ENCODE peak calls at places on chromosomes 2 and 18, in ten cellular contexts. One of them, this sample, is unnamed.

GRCh38 chr2:45993476-45993991 is 303.7 kb upstream of the EPAS1 start:
- DNase-seq in iPS DF 19.7: peak
- DNase-seq in activated CD4-positive, alpha-beta T cell treated with anti-CD3 and anti-CD28 coated beads for 36 hours: peak
- DNase-seq in stimulated activated naive CD8-positive, alpha-beta T cell treated with anti-CD3 and anti-CD28 coated beads, Interleukin-15, amount 100 ng/mL, for 72 hours: peak
- DNase-seq in nephron progenitor cell: peak
- DNase-seq in NCI-H524: peak
- DNase-seq in GM12891: peak
- DNase-seq in heart left ventricle: no peak
- DNase-seq in CD8-positive, alpha-beta memory T cell: peak
- DNase-seq in SHP77: peak
- DNase-seq in this sample: peak

GRCh38 chr2:191247381-191248057 is 2.3 kb downstream of the MYO1B start:
- DNase-seq in iPS DF 19.7: no peak
- DNase-seq in activated CD4-positive, alpha-beta T cell treated with anti-CD3 and anti-CD28 coated beads for 36 hours: no peak
- DNase-seq in stimulated activated naive CD8-positive, alpha-beta T cell treated with anti-CD3 and anti-CD28 coated beads, Interleukin-15, amount 100 ng/mL, for 72 hours: no peak
- DNase-seq in nephron progenitor cell: no peak
- DNase-seq in NCI-H524: no peak
- DNase-seq in GM12891: no peak
- DNase-seq in heart left ventricle: no peak
- DNase-seq in CD8-positive, alpha-beta memory T cell: no peak
- DNase-seq in SHP77: no peak
- DNase-seq in this sample: no peak

GRCh38 chr18:70221156-70221910 is 15.8 kb upstream of the RTTN start:
- DNase-seq in iPS DF 19.7: peak
- DNase-seq in activated CD4-positive, alpha-beta T cell treated with anti-CD3 and anti-CD28 coated beads for 36 hours: no peak
- DNase-seq in stimulated activated naive CD8-positive, alpha-beta T cell treated with anti-CD3 and anti-CD28 coated beads, Interleukin-15, amount 100 ng/mL, for 72 hours: no peak
- DNase-seq in nephron progenitor cell: no peak
- DNase-seq in NCI-H524: no peak
- DNase-seq in GM12891: no peak
- DNase-seq in heart left ventricle: no peak
- DNase-seq in CD8-positive, alpha-beta memory T cell: no peak
- DNase-seq in SHP77: no peak
- DNase-seq in this sample: no peak

GRCh38 chr18:76487076-76487475 is 8.0 kb downstream of the ZNF516 start:
- DNase-seq in iPS DF 19.7: no peak
- DNase-seq in activated CD4-positive, alpha-beta T cell treated with anti-CD3 and anti-CD28 coated beads for 36 hours: no peak
- DNase-seq in stimulated activated naive CD8-positive, alpha-beta T cell treated with anti-CD3 and anti-CD28 coated beads, Interleukin-15, amount 100 ng/mL, for 72 hours: no peak
- DNase-seq in nephron progenitor cell: no peak
- DNase-seq in NCI-H524: peak
- DNase-seq in GM12891: no peak
- DNase-seq in heart left ventricle: no peak
- DNase-seq in CD8-positive, alpha-beta memory T cell: no peak
- DNase-seq in SHP77: no peak
- DNase-seq in this sample: no peak

GRCh38 chr2:173612354-173612753 is 257.7 kb downstream of the CDCA7 start:
- DNase-seq in iPS DF 19.7: no peak
- DNase-seq in activated CD4-positive, alpha-beta T cell treated with anti-CD3 and anti-CD28 coated beads for 36 hours: no peak
- DNase-seq in stimulated activated naive CD8-positive, alpha-beta T cell treated with anti-CD3 and anti-CD28 coated beads, Interleukin-15, amount 100 ng/mL, for 72 hours: no peak
- DNase-seq in nephron progenitor cell: no peak
- DNase-seq in NCI-H524: no peak
- DNase-seq in GM12891: no peak
- DNase-seq in heart left ventricle: no peak
- DNase-seq in CD8-positive, alpha-beta memory T cell: no peak
- DNase-seq in SHP77: no peak
- DNase-seq in this sample: no peak

GRCh38 chr2:18265614-18266013 is 294.8 kb downstream of the RDH14 start:
- DNase-seq in iPS DF 19.7: no peak
- DNase-seq in activated CD4-positive, alpha-beta T cell treated with anti-CD3 and anti-CD28 coated beads for 36 hours: no peak
- DNase-seq in stimulated activated naive CD8-positive, alpha-beta T cell treated with anti-CD3 and anti-CD28 coated beads, Interleukin-15, amount 100 ng/mL, for 72 hours: no peak
- DNase-seq in nephron progenitor cell: no peak
- DNase-seq in NCI-H524: no peak
- DNase-seq in GM12891: no peak
- DNase-seq in heart left ventricle: no peak
- DNase-seq in CD8-positive, alpha-beta memory T cell: no peak
- DNase-seq in SHP77: no peak
- DNase-seq in this sample: no peak

GRCh38 chr2:180980943-180981898 is 816 bp downstream of the UBE2E3 start:
- DNase-seq in iPS DF 19.7: no peak
- DNase-seq in activated CD4-positive, alpha-beta T cell treated with anti-CD3 and anti-CD28 coated beads for 36 hours: peak
- DNase-seq in stimulated activated naive CD8-positive, alpha-beta T cell treated with anti-CD3 and anti-CD28 coated beads, Interleukin-15, amount 100 ng/mL, for 72 hours: peak
- DNase-seq in nephron progenitor cell: no peak
- DNase-seq in NCI-H524: peak
- DNase-seq in GM12891: peak
- DNase-seq in heart left ventricle: peak
- DNase-seq in CD8-positive, alpha-beta memory T cell: no peak
- DNase-seq in SHP77: no peak
- DNase-seq in this sample: no peak

GRCh38 chr2:96985181-96985580 is 1.2 kb downstream of the FAM178B start:
- DNase-seq in iPS DF 19.7: no peak
- DNase-seq in activated CD4-positive, alpha-beta T cell treated with anti-CD3 and anti-CD28 coated beads for 36 hours: no peak
- DNase-seq in stimulated activated naive CD8-positive, alpha-beta T cell treated with anti-CD3 and anti-CD28 coated beads, Interleukin-15, amount 100 ng/mL, for 72 hours: no peak
- DNase-seq in nephron progenitor cell: no peak
- DNase-seq in NCI-H524: no peak
- DNase-seq in GM12891: no peak
- DNase-seq in heart left ventricle: no peak
- DNase-seq in CD8-positive, alpha-beta memory T cell: no peak
- DNase-seq in SHP77: no peak
- DNase-seq in this sample: no peak

GRCh38 chr2:56474412-56475158 is 290.8 kb downstream of the CCDC85A start:
- DNase-seq in iPS DF 19.7: no peak
- DNase-seq in activated CD4-positive, alpha-beta T cell treated with anti-CD3 and anti-CD28 coated beads for 36 hours: no peak
- DNase-seq in stimulated activated naive CD8-positive, alpha-beta T cell treated with anti-CD3 and anti-CD28 coated beads, Interleukin-15, amount 100 ng/mL, for 72 hours: no peak
- DNase-seq in nephron progenitor cell: no peak
- DNase-seq in NCI-H524: peak
- DNase-seq in GM12891: no peak
- DNase-seq in heart left ventricle: no peak
- DNase-seq in CD8-positive, alpha-beta memory T cell: no peak
- DNase-seq in SHP77: peak
- DNase-seq in this sample: no peak